ENCODE peak calls at places on chromosomes 13 and 19, in four cellular contexts. Z is skeletal muscle cell, M is AG09309, Q is AG08395. L is an unnamed sample.
A peak's percentile ranks its signal among the peaks of the same experiment; 100 is the strongest.

GRCh38 chr13:37187611-37188010 is 82.1 kb upstream of the CSNK1A1L start:
- DNase-seq in Z (no peak), Q (peak; percentile 10), M (no peak), L (no peak)

GRCh38 chr19:53034054-53034453 is 10.5 kb upstream of the ERVV-2 start:
- DNase-seq in Q (no peak), Z (no peak), M (no peak), L (no peak)

GRCh38 chr19:7910321-7911161 is 4.1 kb upstream of the TGFBR3L start:
- DNase-seq in M (no peak), Q (no peak), Z (no peak), L (no peak)

GRCh38 chr19:49690073-49690655 is 752 bp upstream of the CPT1C start:
- DNase-seq in Q (peak; percentile 22), Z (no peak), M (no peak), L (no peak)

GRCh38 chr13:101390461-101390860 is 25.8 kb downstream of the NALCN start:
- DNase-seq in Z (no peak), M (peak; percentile 35), Q (peak; percentile 19), L (peak; percentile 30)

GRCh38 chr19:944663-945241 is 18.9 kb downstream of the ARID3A start:
- DNase-seq in M (no peak), Z (no peak), Q (no peak), L (no peak)

GRCh38 chr19:9608912-9609311 is 12.1 kb downstream of the ZNF561 start:
- DNase-seq in Q (no peak), M (no peak), Z (no peak), L (no peak)

GRCh38 chr13:99289674-99290337 is 17.4 kb downstream of the GPR183 start:
- DNase-seq in Q (no peak), M (no peak), Z (no peak), L (no peak)

GRCh38 chr13:64311948-64312347 is 2896.3 kb upstream of the PCDH20 start:
- DNase-seq in Q (no peak), M (no peak), Z (no peak), L (no peak)

GRCh38 chr19:21610787-21611186 is 105.4 kb downstream of the ZNF429 start:
- DNase-seq in Z (no peak), Q (no peak), M (no peak), L (no peak)

GRCh38 chr13:111177803-111178389 is 62.8 kb downstream of the ARHGEF7 start:
- DNase-seq in M (no peak), Q (no peak), Z (no peak), L (peak; percentile 56)

GRCh38 chr13:75329723-75330122 is 152.2 kb downstream of the TBC1D4 start:
- DNase-seq in M (no peak), Z (no peak), Q (no peak), L (no peak)

GRCh38 chr13:70339738-70340137 is 231.5 kb upstream of the KLHL1 start:
- DNase-seq in M (no peak), Q (no peak), Z (no peak), L (no peak)

GRCh38 chr13:74966814-74967213 is 515.2 kb downstream of the TBC1D4 start:
- DNase-seq in M (no peak), Z (no peak), Q (peak; percentile 6), L (peak; percentile 10)

GRCh38 chr19:8321760-8322637 is 703 bp downstream of the RPS28 start:
- DNase-seq in M (no peak), Q (no peak), Z (no peak), L (no peak)

GRCh38 chr19:37987356-37988332 is 80.6 kb downstream of the SIPA1L3 start:
- DNase-seq in Z (no peak), Q (no peak), M (no peak), L (no peak)

GRCh38 chr19:38223119-38223523 is 901 bp downstream of the DPF1 start:
- DNase-seq in M (no peak), Q (no peak), Z (no peak), L (no peak)